ENCODE peak calls at places on chromosomes 1 and 21, in five cellular contexts. H is C1 segment of cervical spinal cord, S is suprapubic skin, B is epithelial cell of esophagus, Y is MV-4-11. Z is an unnamed sample.

GRCh38 chr1:59979551-59980070 is 53.0 kb upstream of the CYP2J2 start:
- DNase-seq in H (no peak), S (no peak), B (no peak), Y (no peak), Z (no peak)

GRCh38 chr1:52667290-52667689 is 30.9 kb downstream of the COA7 start:
- DNase-seq in H (no peak), S (no peak), B (no peak), Y (no peak), Z (no peak)

GRCh38 chr1:111739984-111740765 is 980 bp upstream of the INKA2 start:
- DNase-seq in H (peak), S (peak), B (peak), Y (no peak), Z (peak)

GRCh38 chr1:220528679-220529529 is 968 bp downstream of the MARK1 start:
- DNase-seq in H (peak), S (peak), B (peak), Y (no peak), Z (no peak)

GRCh38 chr1:109595540-109595939 is 23.9 kb downstream of the GNAT2 start:
- DNase-seq in H (no peak), S (no peak), B (peak), Y (no peak), Z (no peak)

GRCh38 chr1:236156512-236157208 is 14.3 kb downstream of the GPR137B start:
- DNase-seq in H (no peak), S (no peak), B (no peak), Y (peak), Z (peak)

GRCh38 chr21:42495765-42496119 is 282 bp downstream of the RSPH1 start:
- DNase-seq in H (no peak), S (no peak), B (peak), Y (no peak), Z (no peak)

GRCh38 chr1:181425566-181425965 is 57.8 kb upstream of the CACNA1E start:
- DNase-seq in H (no peak), S (no peak), B (no peak), Y (peak), Z (no peak)

GRCh38 chr1:64403331-64403730 is 66.6 kb upstream of the CACHD1 start:
- DNase-seq in H (no peak), S (no peak), B (peak), Y (no peak), Z (no peak)

GRCh38 chr1:198529414-198529813 is 11.1 kb downstream of the ATP6V1G3 start:
- DNase-seq in H (no peak), S (no peak), B (no peak), Y (no peak), Z (no peak)